ENCODE peak calls at places on chromosomes 1 and 21, in nine cellular contexts. S is tibial nerve; X is CD8-positive, alpha-beta memory T cell; I is K562; M is uterus; K is heart right ventricle; Y is aorta; L is astrocyte; G is IMR-90. T is an unnamed sample. For H3K27me3 and H3K4me1, the result is how much of the 10 kb centered on the place peaks cover.

GRCh38 chr1:43987159-43988022 is 4.0 kb upstream of the CCDC24 start:
- DNase-seq in L (peak), M (no peak), I (no peak), G (peak), X (no peak), K (no peak), S (no peak), Y (no peak), T (no peak)

GRCh38 chr1:211897011-211897410 is 66.4 kb upstream of the LPGAT1 start:
- DNase-seq in L (no peak), K (no peak), G (peak), M (no peak), S (no peak), Y (no peak), I (no peak), X (no peak), T (no peak)

GRCh38 chr1:228922722-228923376 is 187.6 kb downstream of the RHOU start:
- DNase-seq in I (no peak), S (no peak), X (no peak), G (no peak), L (no peak), M (no peak), Y (no peak), K (no peak), T (no peak)

GRCh38 chr1:65343286-65343685 is 33.9 kb downstream of the DNAJC6 start:
- DNase-seq in K (no peak), S (no peak), X (no peak), G (peak), M (no peak), L (no peak), Y (no peak), I (no peak), T (no peak)

GRCh38 chr1:93567255-93567918 is 114.2 kb downstream of the BCAR3 start:
- DNase-seq in Y (no peak), I (peak), X (no peak), M (peak), K (no peak), G (peak), S (no peak), L (peak), T (no peak)

GRCh38 chr1:67148516-67149178 is 13.9 kb upstream of the C1orf141 start:
- DNase-seq in Y (no peak), L (no peak), S (no peak), K (no peak), I (peak), G (no peak), X (no peak), M (no peak), T (no peak)

GRCh38 chr1:58982259-58982998 is 198.6 kb upstream of the JUN start:
- DNase-seq in G (no peak), S (no peak), Y (no peak), K (peak), X (no peak), I (no peak), L (no peak), M (no peak), T (no peak)

GRCh38 chr1:169538998-169539871 is 47.0 kb downstream of the F5 start:
- DNase-seq in G (peak), X (no peak), L (peak), Y (no peak), K (no peak), M (no peak), I (no peak), S (no peak), T (no peak)

GRCh38 chr1:111199881-111200801 is at the start of gene DENND2D:
- DNase-seq in L (no peak), Y (no peak), S (peak), K (peak), M (peak), X (peak), G (no peak), I (no peak), T (peak)

GRCh38 chr1:243246916-243247315 is 8.2 kb downstream of the CEP170 start:
- DNase-seq in M (no peak), S (no peak), G (peak), Y (no peak), L (peak), I (no peak), K (no peak), X (no peak), T (no peak)

GRCh38 chr1:101738475-101738874 is 258.3 kb downstream of the OLFM3 start:
- DNase-seq in L (peak), G (peak), M (no peak), Y (no peak), K (no peak), I (no peak), X (no peak), S (no peak), T (no peak)

GRCh38 chr1:25707280-25708016 is 90.9 kb downstream of the MAN1C1 start:
- DNase-seq in K (no peak), Y (no peak), G (peak), M (no peak), L (no peak), S (no peak), X (no peak), I (no peak), T (no peak)

GRCh38 chr1:117632269-117633067 is 26.6 kb downstream of the TENT5C start:
- DNase-seq in M (no peak), S (no peak), K (no peak), X (no peak), G (no peak), I (no peak), L (no peak), Y (no peak), T (no peak)

GRCh38 chr1:28058971-28059878 is 29.2 kb downstream of the EYA3 start:
- DNase-seq in X (no peak), S (no peak), M (no peak), L (no peak), I (no peak), G (no peak), Y (no peak), K (no peak), T (no peak)

GRCh38 chr1:28064064-28064463 is 24.3 kb downstream of the EYA3 start:
- DNase-seq in I (no peak), M (no peak), L (peak), Y (no peak), G (peak), X (no peak), S (no peak), K (no peak), T (no peak)

GRCh38 chr1:28058168-28058567 is 30.2 kb downstream of the EYA3 start:
- DNase-seq in L (no peak), X (no peak), G (no peak), K (no peak), S (no peak), M (no peak), Y (no peak), I (no peak), T (no peak)

GRCh38 chr1:28066393-28067154 is 21.8 kb downstream of the EYA3 start:
- DNase-seq in Y (no peak), M (no peak), K (no peak), G (no peak), S (no peak), L (no peak), I (no peak), X (no peak), T (no peak)

GRCh38 chr1:28062806-28063205 is 25.6 kb downstream of the EYA3 start:
- DNase-seq in M (no peak), S (no peak), K (no peak), G (no peak), L (no peak), I (no peak), X (no peak), Y (no peak), T (no peak)
- H3K27me3 ChIP-seq in M (under half), S (under half), K (under half), G (under half), L (under half), I (under half), X (under half), Y (under half), T (under half)

GRCh38 chr1:91592716-91593477 is 92.2 kb downstream of the CDC7 start:
- DNase-seq in I (peak), G (no peak), Y (no peak), M (no peak), K (no peak), X (no peak), L (no peak), S (no peak), T (no peak)
- H3K27ac ChIP-seq in I (peak), G (no peak), Y (no peak), M (peak), K (no peak), X (no peak), L (no peak), S (no peak), T (no peak)

GRCh38 chr21:45724345-45724961 is 80.9 kb downstream of the PCBP3 start:
- DNase-seq in G (no peak), X (no peak), S (no peak), I (no peak), L (no peak), M (no peak), Y (no peak), K (peak), T (no peak)

GRCh38 chr21:45725844-45726200 is 82.3 kb downstream of the PCBP3 start:
- DNase-seq in Y (no peak), L (no peak), X (no peak), G (no peak), S (no peak), K (no peak), M (no peak), I (no peak), T (no peak)

GRCh38 chr21:45724994-45725843 is 81.7 kb downstream of the PCBP3 start:
- DNase-seq in M (no peak), Y (no peak), L (no peak), S (no peak), I (no peak), G (no peak), X (no peak), K (no peak), T (no peak)

GRCh38 chr21:45726438-45726837 is 82.9 kb downstream of the PCBP3 start:
- DNase-seq in I (no peak), L (no peak), S (no peak), K (no peak), Y (no peak), M (no peak), G (no peak), X (no peak), T (no peak)

GRCh38 chr21:45727390-45727789 is 83.9 kb downstream of the PCBP3 start:
- DNase-seq in L (no peak), X (no peak), K (no peak), Y (no peak), G (no peak), M (no peak), S (no peak), I (no peak), T (no peak)
- H3K4me1 ChIP-seq in L (under half), X (under half), K (under half), Y (under half), G (under half), M (under half), S (under half), I (under half), T (under half)

GRCh38 chr1:155079210-155079486 is 511 bp downstream of the EFNA3 start:
- DNase-seq in Y (no peak), G (no peak), X (no peak), M (no peak), S (no peak), L (no peak), K (no peak), I (no peak), T (no peak)
- H3K27me3 ChIP-seq in Y (under half), G (half or more), X (under half), M (under half), S (under half), L (half or more), K (half or more), I (under half), T (under half)

GRCh38 chr1:151816548-151816947 is 11.3 kb upstream of the LINGO4 start:
- DNase-seq in K (no peak), Y (peak), X (no peak), M (no peak), L (no peak), S (no peak), I (no peak), G (no peak), T (no peak)
- H3K27ac ChIP-seq in K (no peak), Y (no peak), X (no peak), M (no peak), L (no peak), S (no peak), I (no peak), G (no peak), T (peak)

GRCh38 chr1:98920441-98921110 is 84.1 kb downstream of the PLPPR5 start:
- DNase-seq in M (no peak), L (peak), K (no peak), Y (no peak), X (no peak), G (peak), I (no peak), S (no peak), T (no peak)

GRCh38 chr1:98921817-98922216 is 82.8 kb downstream of the PLPPR5 start:
- DNase-seq in G (peak), L (no peak), I (no peak), S (no peak), M (no peak), Y (no peak), K (no peak), X (no peak), T (no peak)

GRCh38 chr1:98919652-98920051 is 85.0 kb downstream of the PLPPR5 start:
- DNase-seq in X (no peak), I (no peak), K (no peak), S (no peak), Y (no peak), L (no peak), G (no peak), M (no peak), T (no peak)

GRCh38 chr1:98923667-98924066 is 81.0 kb downstream of the PLPPR5 start:
- DNase-seq in Y (no peak), X (no peak), K (no peak), G (no peak), M (no peak), L (no peak), S (no peak), I (no peak), T (no peak)

GRCh38 chr1:98919211-98919610 is 85.5 kb downstream of the PLPPR5 start:
- DNase-seq in X (no peak), S (no peak), K (no peak), G (no peak), M (no peak), Y (no peak), L (no peak), I (no peak), T (no peak)
- H3K4me1 ChIP-seq in X (under half), S (under half), K (under half), G (under half), M (under half), Y (under half), L (under half), I (under half), T (under half)

DNA sequence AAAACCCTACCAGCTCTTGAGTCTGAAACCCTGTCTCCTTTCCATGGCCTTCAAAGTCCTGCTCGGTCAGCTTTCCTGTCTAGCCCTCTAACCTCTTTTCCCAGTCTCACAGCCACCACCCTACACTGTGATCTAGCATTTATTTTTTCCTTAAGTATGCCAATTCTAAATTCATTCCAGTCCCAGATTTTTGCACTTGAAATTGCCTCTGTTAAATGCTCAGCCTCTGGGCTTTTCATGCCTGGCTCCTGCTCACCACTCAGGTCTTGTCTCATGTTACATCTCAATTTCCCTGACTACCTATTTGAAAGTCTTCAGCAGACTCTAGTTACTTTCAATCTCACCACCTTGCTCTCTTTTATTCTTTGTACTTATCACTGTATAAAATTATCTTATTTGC is 176.2 kb downstream of the ADGRL4 start:
- DNase-seq in G (no peak), Y (no peak), X (no peak), K (no peak), S (no peak), M (no peak), L (no peak), I (no peak), T (no peak)
- H3K27me3 ChIP-seq in G (under half), Y (under half), X (under half), K (under half), S (under half), M (under half), L (under half), I (under half), T (under half)

DNA sequence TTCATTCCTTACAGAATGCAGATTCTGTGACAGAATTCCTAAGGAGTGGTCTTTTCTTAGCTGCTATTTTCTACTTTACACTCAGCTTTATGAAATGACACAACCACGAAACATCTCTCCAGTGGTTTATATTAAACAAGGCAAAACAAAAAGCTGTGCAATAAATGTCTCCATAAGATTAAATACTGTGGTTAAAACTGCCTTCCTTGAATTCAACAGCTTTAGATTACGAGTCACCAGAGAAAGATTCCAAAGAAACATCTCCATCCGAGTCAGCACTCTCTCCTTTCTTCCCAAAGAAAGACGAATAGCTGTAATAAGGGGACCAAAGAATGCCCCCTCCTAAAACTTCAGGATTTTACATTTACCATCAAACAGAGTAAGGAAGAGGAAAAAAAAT is 4.6 kb upstream of the C1orf87 start:
- DNase-seq in K (no peak), Y (no peak), S (no peak), I (no peak), L (peak), G (no peak), X (no peak), M (no peak), T (no peak)
- H3K27ac ChIP-seq in K (no peak), Y (no peak), S (no peak), I (no peak), L (no peak), G (no peak), X (no peak), M (no peak), T (no peak)

T was measured in CD4-positive, alpha-beta memory T cell.